ENCODE peak calls at places on chromosomes 2 and 18, in nine cellular contexts. C is glomerular endothelial cell; E is HCT116; L is NCI-H1048; H is activated CD4-positive, CD25-positive, alpha-beta regulatory T cell; Q is HTR-8/SVneo; R is activated CD4-positive, alpha-beta T cell treated with anti-CD3 and anti-CD28 coated beads, Interleukin-2, amount 50 U/mL, for 1 hour; N is dermis microvascular lymphatic vessel endothelial cell; J is Daoy. X is an unnamed sample.

GRCh38 chr18:12744103-12744502 is 41.3 kb downstream of the PSMG2 start:
- DNase-seq in C (peak; percentile 47), E (peak; percentile 42), L (no peak), H (no peak), Q (peak; percentile 65), R (no peak), N (peak; percentile 76), J (peak; percentile 45), X (peak; percentile 54)

GRCh38 chr2:56587456-56587855 is 403.7 kb downstream of the CCDC85A start:
- DNase-seq in C (no peak), E (no peak), L (no peak), H (no peak), Q (no peak), R (no peak), N (no peak), J (no peak), X (no peak)

GRCh38 chr2:153917570-153917969 is 45.8 kb downstream of the GALNT13 start:
- DNase-seq in C (no peak), E (no peak), L (no peak), H (no peak), Q (no peak), R (no peak), N (no peak), J (no peak), X (no peak)

GRCh38 chr2:45720210-45720609 is 68.7 kb downstream of the PRKCE start:
- DNase-seq in C (no peak), E (no peak), L (no peak), H (no peak), Q (no peak), R (no peak), N (no peak), J (no peak), X (no peak)

GRCh38 chr2:178415979-178416378 is 35.0 kb downstream of the PRKRA start:
- DNase-seq in C (no peak), E (no peak), L (no peak), H (no peak), Q (no peak), R (no peak), N (no peak), J (no peak), X (no peak)

GRCh38 chr2:23691576-23691975 is 235.3 kb downstream of the ATAD2B start:
- DNase-seq in C (no peak), E (no peak), L (no peak), H (no peak), Q (no peak), R (no peak), N (no peak), J (no peak), X (no peak)

GRCh38 chr2:27211241-27211942 is 449 bp upstream of the ATRAID start:
- DNase-seq in C (no peak), E (no peak), L (no peak), H (no peak), Q (peak; percentile 60), R (no peak), N (no peak), J (no peak), X (peak; percentile 80)

GRCh38 chr2:40642261-40642660 is 190.4 kb upstream of the SLC8A1 start:
- DNase-seq in C (no peak), E (no peak), L (no peak), H (no peak), Q (no peak), R (no peak), N (no peak), J (no peak), X (no peak)

GRCh38 chr18:13267517-13267916 is 49.0 kb downstream of the LDLRAD4 start:
- DNase-seq in C (no peak), E (no peak), L (no peak), H (no peak), Q (no peak), R (no peak), N (peak; percentile 26), J (peak; percentile 43), X (peak; percentile 37)

GRCh38 chr2:230068658-230069080 is at the start of gene SLC16A14:
- DNase-seq in C (peak; percentile 29), E (peak; percentile 63), L (no peak), H (no peak), Q (peak; percentile 37), R (peak; percentile 1), N (peak; percentile 53), J (peak; percentile 48), X (peak; percentile 20)

GRCh38 chr18:49966090-49966489 is 152.8 kb upstream of the ACAA2 start:
- DNase-seq in C (no peak), E (peak; percentile 51), L (no peak), H (no peak), Q (no peak), R (no peak), N (no peak), J (peak; percentile 12), X (no peak)

GRCh38 chr18:59719533-59720325 is 22.5 kb upstream of the CCBE1 start:
- DNase-seq in C (no peak), E (no peak), L (no peak), H (no peak), Q (no peak), R (no peak), N (no peak), J (peak; percentile 58), X (no peak)

GRCh38 chr2:239255643-239256042 is 145.2 kb downstream of the HDAC4 start:
- DNase-seq in C (no peak), E (no peak), L (peak; percentile 46), H (no peak), Q (no peak), R (no peak), N (no peak), J (no peak), X (no peak)

X was measured in PC-9.